ENCODE peak calls at places on chromosomes 4 and X, in eight cellular contexts. V is GM04503, G is colonic mucosa, P is amniotic stem cell, W is HuH-7.5, A is mesenteric fat pad, M is nucleus accumbens, O is Karpas-422. C is an unnamed sample.

GRCh38 chrX:110794601-110795000 is 1.0 kb downstream of the CHRDL1 start:
- DNase-seq in V (no peak), G (no peak), P (no peak), W (no peak), A (no peak), M (no peak), O (no peak), C (no peak)

GRCh38 chrX:108313662-108314061 is 124.6 kb downstream of the COL4A6 start:
- DNase-seq in V (no peak), G (no peak), P (no peak), W (no peak), A (no peak), M (no peak), O (no peak), C (no peak)

GRCh38 chrX:23900220-23900797 is 7.4 kb downstream of the APOO start:
- DNase-seq in V (no peak), G (no peak), P (no peak), W (no peak), A (no peak), M (no peak), O (no peak), C (no peak)

GRCh38 chrX:129984196-129984962 is 1.9 kb downstream of the BCORL1 start:
- DNase-seq in V (no peak), G (peak; percentile 41), P (no peak), W (peak; percentile 47), A (peak; percentile 91), M (peak; percentile 12), O (peak; percentile 52), C (no peak)

GRCh38 chr4:85777908-85778808 is 303.2 kb downstream of the ARHGAP24 start:
- DNase-seq in V (no peak), G (no peak), P (no peak), W (no peak), A (no peak), M (no peak), O (peak; percentile 75), C (no peak)

GRCh38 chrX:100484971-100485370 is 74.9 kb upstream of the PCDH19 start:
- DNase-seq in V (no peak), G (no peak), P (no peak), W (no peak), A (no peak), M (no peak), O (no peak), C (no peak)

GRCh38 chr4:158444621-158445020 is 77.1 kb upstream of the RXFP1 start:
- DNase-seq in V (no peak), G (no peak), P (no peak), W (no peak), A (no peak), M (no peak), O (no peak), C (no peak)

GRCh38 chr4:68873218-68873502 is 57.4 kb downstream of the UGT2B10 start:
- DNase-seq in V (no peak), G (no peak), P (no peak), W (no peak), A (no peak), M (no peak), O (no peak), C (no peak)

GRCh38 chr4:1462009-1462767 is 55.9 kb upstream of the NKX1-1 start:
- DNase-seq in V (no peak), G (no peak), P (no peak), W (no peak), A (peak; percentile 86), M (no peak), O (no peak), C (no peak)

GRCh38 chrX:77953300-77953699 is 16.1 kb downstream of the PGAM4 start:
- DNase-seq in V (no peak), G (no peak), P (no peak), W (no peak), A (no peak), M (no peak), O (no peak), C (no peak)

GRCh38 chr4:8704632-8705031 is 112.1 kb downstream of the CPZ start:
- DNase-seq in V (no peak), G (no peak), P (no peak), W (no peak), A (peak; percentile 80), M (no peak), O (no peak), C (no peak)

GRCh38 chrX:119635799-119636198 is 29.6 kb upstream of the NKRF start:
- DNase-seq in V (no peak), G (no peak), P (no peak), W (no peak), A (peak; percentile 26), M (no peak), O (no peak), C (no peak)

GRCh38 chr4:163161536-163162205 is 5.0 kb downstream of the NAF1 start:
- DNase-seq in V (no peak), G (no peak), P (peak; percentile 25), W (no peak), A (no peak), M (no peak), O (no peak), C (peak; percentile 56)

GRCh38 chr4:82394896-82395295 is 21.1 kb upstream of the HNRNPD start:
- DNase-seq in V (no peak), G (no peak), P (no peak), W (no peak), A (no peak), M (no peak), O (no peak), C (no peak)

GRCh38 chr4:95563638-95564337 is 15.0 kb upstream of the UNC5C start:
- DNase-seq in V (no peak), G (no peak), P (no peak), W (no peak), A (no peak), M (no peak), O (no peak), C (no peak)

GRCh38 chr4:112361181-112361791 is 64.1 kb downstream of the ALPK1 start:
- DNase-seq in V (no peak), G (no peak), P (no peak), W (no peak), A (no peak), M (no peak), O (no peak), C (no peak)

GRCh38 chr4:29278580-29278979 is 1441.6 kb upstream of the PCDH7 start:
- DNase-seq in V (no peak), G (no peak), P (peak; percentile 3), W (no peak), A (no peak), M (no peak), O (no peak), C (peak; percentile 64)

GRCh38 chr4:151169223-151169622 is 69.8 kb downstream of the RPS3A start:
- DNase-seq in V (peak; percentile 94), G (peak; percentile 58), P (peak; percentile 85), W (no peak), A (no peak), M (peak; percentile 40), O (no peak), C (no peak)

GRCh38 chr4:186642998-186643397 is 80.7 kb downstream of the FAT1 start:
- DNase-seq in V (no peak), G (no peak), P (no peak), W (no peak), A (no peak), M (no peak), O (no peak), C (no peak)

GRCh38 chrX:2665387-2666304 is 25.4 kb upstream of the CD99 start:
- DNase-seq in V (no peak), G (no peak), P (no peak), W (no peak), A (no peak), M (no peak), O (no peak), C (no peak)

GRCh38 chr4:139144161-139144859 is 32.7 kb downstream of the ELF2 start:
- DNase-seq in V (peak; percentile 25), G (peak; percentile 27), P (no peak), W (no peak), A (no peak), M (no peak), O (no peak), C (no peak)